ENCODE peak calls at places on chromosomes 3 and 15, in nine cellular contexts. One of them, this sample, is unnamed.

GRCh38 chr3:98021821-98022220 is 13.3 kb downstream of the GABRR3 start:
- DNase-seq in HFF-Myc: no peak
- DNase-seq in hepatocyte: peak; percentile 31
- DNase-seq in CD4-positive, alpha-beta T cell: no peak
- DNase-seq in MCF 10A: peak; percentile 33
- DNase-seq in activated CD8-positive, alpha-beta T cell treated with anti-CD3 and anti-CD28 coated beads for 36 hours: no peak
- DNase-seq in GM10248: no peak
- DNase-seq in endothelial cell: no peak
- DNase-seq in Calu3: no peak
- DNase-seq in this sample: peak; percentile 5

GRCh38 chr3:374459-374858 is 177.9 kb downstream of the CHL1 start:
- DNase-seq in HFF-Myc: no peak
- DNase-seq in hepatocyte: no peak
- DNase-seq in CD4-positive, alpha-beta T cell: no peak
- DNase-seq in MCF 10A: no peak
- DNase-seq in activated CD8-positive, alpha-beta T cell treated with anti-CD3 and anti-CD28 coated beads for 36 hours: no peak
- DNase-seq in GM10248: no peak
- DNase-seq in endothelial cell: no peak
- DNase-seq in Calu3: no peak
- DNase-seq in this sample: no peak

GRCh38 chr3:151067158-151067557 is 18.3 kb upstream of the MED12L start:
- DNase-seq in HFF-Myc: no peak
- DNase-seq in hepatocyte: no peak
- DNase-seq in CD4-positive, alpha-beta T cell: no peak
- DNase-seq in MCF 10A: peak; percentile 38
- DNase-seq in activated CD8-positive, alpha-beta T cell treated with anti-CD3 and anti-CD28 coated beads for 36 hours: peak; percentile 13
- DNase-seq in GM10248: peak; percentile 18
- DNase-seq in endothelial cell: no peak
- DNase-seq in Calu3: peak; percentile 39
- DNase-seq in this sample: no peak

GRCh38 chr3:147152476-147152875 is 253.9 kb downstream of the ZIC4 start:
- DNase-seq in HFF-Myc: no peak
- DNase-seq in hepatocyte: no peak
- DNase-seq in CD4-positive, alpha-beta T cell: no peak
- DNase-seq in MCF 10A: no peak
- DNase-seq in activated CD8-positive, alpha-beta T cell treated with anti-CD3 and anti-CD28 coated beads for 36 hours: no peak
- DNase-seq in GM10248: no peak
- DNase-seq in endothelial cell: no peak
- DNase-seq in Calu3: no peak
- DNase-seq in this sample: no peak

GRCh38 chr3:64251019-64251418 is 25.8 kb upstream of the PRICKLE2 start:
- DNase-seq in HFF-Myc: no peak
- DNase-seq in hepatocyte: no peak
- DNase-seq in CD4-positive, alpha-beta T cell: no peak
- DNase-seq in MCF 10A: no peak
- DNase-seq in activated CD8-positive, alpha-beta T cell treated with anti-CD3 and anti-CD28 coated beads for 36 hours: no peak
- DNase-seq in GM10248: no peak
- DNase-seq in endothelial cell: no peak
- DNase-seq in Calu3: no peak
- DNase-seq in this sample: no peak

GRCh38 chr3:83438177-83438576 is 1520.6 kb upstream of the CADM2 start:
- DNase-seq in HFF-Myc: no peak
- DNase-seq in hepatocyte: no peak
- DNase-seq in CD4-positive, alpha-beta T cell: no peak
- DNase-seq in MCF 10A: peak; percentile 4
- DNase-seq in activated CD8-positive, alpha-beta T cell treated with anti-CD3 and anti-CD28 coated beads for 36 hours: no peak
- DNase-seq in GM10248: no peak
- DNase-seq in endothelial cell: no peak
- DNase-seq in Calu3: no peak
- DNase-seq in this sample: no peak

GRCh38 chr3:71254658-71255057 is 328.9 kb downstream of the FOXP1 start:
- DNase-seq in HFF-Myc: no peak
- DNase-seq in hepatocyte: peak; percentile 39
- DNase-seq in CD4-positive, alpha-beta T cell: no peak
- DNase-seq in MCF 10A: peak; percentile 16
- DNase-seq in activated CD8-positive, alpha-beta T cell treated with anti-CD3 and anti-CD28 coated beads for 36 hours: no peak
- DNase-seq in GM10248: no peak
- DNase-seq in endothelial cell: no peak
- DNase-seq in Calu3: no peak
- DNase-seq in this sample: no peak

GRCh38 chr3:29064085-29064484 is 216.8 kb upstream of the RBMS3 start:
- DNase-seq in HFF-Myc: peak; percentile 87
- DNase-seq in hepatocyte: no peak
- DNase-seq in CD4-positive, alpha-beta T cell: no peak
- DNase-seq in MCF 10A: no peak
- DNase-seq in activated CD8-positive, alpha-beta T cell treated with anti-CD3 and anti-CD28 coated beads for 36 hours: no peak
- DNase-seq in GM10248: no peak
- DNase-seq in endothelial cell: no peak
- DNase-seq in Calu3: no peak
- DNase-seq in this sample: peak; percentile 42

GRCh38 chr3:172635588-172635987 is 75.3 kb downstream of the NCEH1 start:
- DNase-seq in HFF-Myc: no peak
- DNase-seq in hepatocyte: no peak
- DNase-seq in CD4-positive, alpha-beta T cell: no peak
- DNase-seq in MCF 10A: peak; percentile 40
- DNase-seq in activated CD8-positive, alpha-beta T cell treated with anti-CD3 and anti-CD28 coated beads for 36 hours: peak; percentile 30
- DNase-seq in GM10248: peak; percentile 73
- DNase-seq in endothelial cell: no peak
- DNase-seq in Calu3: peak; percentile 53
- DNase-seq in this sample: no peak

GRCh38 chr3:159455741-159456181 is 532.9 kb upstream of the IL12A start:
- DNase-seq in HFF-Myc: no peak
- DNase-seq in hepatocyte: no peak
- DNase-seq in CD4-positive, alpha-beta T cell: no peak
- DNase-seq in MCF 10A: no peak
- DNase-seq in activated CD8-positive, alpha-beta T cell treated with anti-CD3 and anti-CD28 coated beads for 36 hours: no peak
- DNase-seq in GM10248: no peak
- DNase-seq in endothelial cell: no peak
- DNase-seq in Calu3: no peak
- DNase-seq in this sample: no peak

GRCh38 chr3:115843206-115843605 is 219.9 kb downstream of the GAP43 start:
- DNase-seq in HFF-Myc: no peak
- DNase-seq in hepatocyte: peak; percentile 24
- DNase-seq in CD4-positive, alpha-beta T cell: no peak
- DNase-seq in MCF 10A: no peak
- DNase-seq in activated CD8-positive, alpha-beta T cell treated with anti-CD3 and anti-CD28 coated beads for 36 hours: no peak
- DNase-seq in GM10248: no peak
- DNase-seq in endothelial cell: no peak
- DNase-seq in Calu3: no peak
- DNase-seq in this sample: no peak

GRCh38 chr3:27559835-27560234 is 75.7 kb upstream of the SLC4A7 start:
- DNase-seq in HFF-Myc: no peak
- DNase-seq in hepatocyte: peak; percentile 17
- DNase-seq in CD4-positive, alpha-beta T cell: no peak
- DNase-seq in MCF 10A: peak; percentile 92
- DNase-seq in activated CD8-positive, alpha-beta T cell treated with anti-CD3 and anti-CD28 coated beads for 36 hours: no peak
- DNase-seq in GM10248: no peak
- DNase-seq in endothelial cell: no peak
- DNase-seq in Calu3: no peak
- DNase-seq in this sample: peak; percentile 66

GRCh38 chr3:197306374-197307086 is 8.1 kb upstream of the DLG1 start:
- DNase-seq in HFF-Myc: no peak
- DNase-seq in hepatocyte: peak; percentile 35
- DNase-seq in CD4-positive, alpha-beta T cell: no peak
- DNase-seq in MCF 10A: peak; percentile 66
- DNase-seq in activated CD8-positive, alpha-beta T cell treated with anti-CD3 and anti-CD28 coated beads for 36 hours: no peak
- DNase-seq in GM10248: no peak
- DNase-seq in endothelial cell: no peak
- DNase-seq in Calu3: no peak
- DNase-seq in this sample: no peak

GRCh38 chr3:171269557-171269956 is 190.6 kb downstream of the TNIK start:
- DNase-seq in HFF-Myc: no peak
- DNase-seq in hepatocyte: no peak
- DNase-seq in CD4-positive, alpha-beta T cell: no peak
- DNase-seq in MCF 10A: no peak
- DNase-seq in activated CD8-positive, alpha-beta T cell treated with anti-CD3 and anti-CD28 coated beads for 36 hours: no peak
- DNase-seq in GM10248: no peak
- DNase-seq in endothelial cell: no peak
- DNase-seq in Calu3: no peak
- DNase-seq in this sample: no peak

GRCh38 chr15:51681303-51681963 is at the start of gene SCG3:
- DNase-seq in HFF-Myc: peak; percentile 31
- DNase-seq in hepatocyte: peak; percentile 94
- DNase-seq in CD4-positive, alpha-beta T cell: peak; percentile 46
- DNase-seq in MCF 10A: peak; percentile 21
- DNase-seq in activated CD8-positive, alpha-beta T cell treated with anti-CD3 and anti-CD28 coated beads for 36 hours: peak; percentile 83
- DNase-seq in GM10248: peak; percentile 55
- DNase-seq in endothelial cell: peak; percentile 96
- DNase-seq in Calu3: peak; percentile 84
- DNase-seq in this sample: no peak

GRCh38 chr15:100349696-100350433 is 8.1 kb upstream of the ADAMTS17 start:
- DNase-seq in HFF-Myc: peak; percentile 22
- DNase-seq in hepatocyte: peak; percentile 94
- DNase-seq in CD4-positive, alpha-beta T cell: peak; percentile 73
- DNase-seq in MCF 10A: peak; percentile 93
- DNase-seq in activated CD8-positive, alpha-beta T cell treated with anti-CD3 and anti-CD28 coated beads for 36 hours: peak; percentile 90
- DNase-seq in GM10248: peak; percentile 77
- DNase-seq in endothelial cell: peak; percentile 96
- DNase-seq in Calu3: peak; percentile 98
- DNase-seq in this sample: peak; percentile 59
- TF ChIP-seq CTCF in HFF-Myc: peak; percentile 78
- TF ChIP-seq CTCF in hepatocyte: peak; percentile 93
- TF ChIP-seq CTCF in CD4-positive, alpha-beta T cell: peak; percentile 90
- TF ChIP-seq CTCF in MCF 10A: peak; percentile 78
- TF ChIP-seq CTCF in activated CD8-positive, alpha-beta T cell treated with anti-CD3 and anti-CD28 coated beads for 36 hours: peak; percentile 96
- TF ChIP-seq CTCF in GM10248: peak; percentile 81
- TF ChIP-seq CTCF in endothelial cell: peak; percentile 87
- TF ChIP-seq CTCF in Calu3: peak; percentile 70
- TF ChIP-seq CTCF in this sample: peak; percentile 98

GRCh38 chr3:2098398-2099027 is at the start of gene CNTN4:
- DNase-seq in HFF-Myc: no peak
- DNase-seq in hepatocyte: peak; percentile 96
- DNase-seq in CD4-positive, alpha-beta T cell: no peak
- DNase-seq in MCF 10A: no peak
- DNase-seq in activated CD8-positive, alpha-beta T cell treated with anti-CD3 and anti-CD28 coated beads for 36 hours: peak; percentile 14
- DNase-seq in GM10248: peak; percentile 56
- DNase-seq in endothelial cell: no peak
- DNase-seq in Calu3: no peak
- DNase-seq in this sample: no peak
- TF ChIP-seq CTCF in HFF-Myc: no peak
- TF ChIP-seq CTCF in hepatocyte: peak; percentile 29
- TF ChIP-seq CTCF in CD4-positive, alpha-beta T cell: no peak
- TF ChIP-seq CTCF in MCF 10A: no peak
- TF ChIP-seq CTCF in activated CD8-positive, alpha-beta T cell treated with anti-CD3 and anti-CD28 coated beads for 36 hours: no peak
- TF ChIP-seq CTCF in GM10248: no peak
- TF ChIP-seq CTCF in endothelial cell: no peak
- TF ChIP-seq CTCF in Calu3: no peak
- TF ChIP-seq CTCF in this sample: no peak

DNA sequence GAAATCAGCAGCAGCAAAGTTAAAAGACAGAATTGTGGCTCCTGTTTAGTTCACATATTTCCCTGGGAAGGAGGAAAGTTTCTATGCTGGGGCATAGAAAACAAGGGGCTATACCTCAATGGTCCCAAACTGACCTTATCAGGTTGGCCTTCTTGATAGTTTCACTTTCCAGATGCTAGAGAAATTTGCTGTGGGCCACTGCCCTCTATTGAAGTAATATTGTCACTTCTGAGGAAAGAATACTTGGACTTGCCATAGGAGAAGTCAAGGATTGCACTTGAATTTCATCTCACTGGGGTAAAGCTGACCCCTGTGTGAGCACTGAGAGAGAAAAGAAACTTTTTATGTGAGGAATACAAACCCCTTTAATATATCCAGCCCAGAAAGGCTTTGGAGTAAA is 49.3 kb upstream of the XCR1 start:
- DNase-seq in HFF-Myc: no peak
- DNase-seq in hepatocyte: no peak
- DNase-seq in CD4-positive, alpha-beta T cell: no peak
- DNase-seq in MCF 10A: peak; percentile 30
- DNase-seq in activated CD8-positive, alpha-beta T cell treated with anti-CD3 and anti-CD28 coated beads for 36 hours: no peak
- DNase-seq in GM10248: no peak
- DNase-seq in endothelial cell: no peak
- DNase-seq in Calu3: no peak
- DNase-seq in this sample: no peak
- TF ChIP-seq CTCF in HFF-Myc: no peak
- TF ChIP-seq CTCF in hepatocyte: peak; percentile 15
- TF ChIP-seq CTCF in CD4-positive, alpha-beta T cell: peak; percentile 21
- TF ChIP-seq CTCF in MCF 10A: peak; percentile 13
- TF ChIP-seq CTCF in activated CD8-positive, alpha-beta T cell treated with anti-CD3 and anti-CD28 coated beads for 36 hours: no peak
- TF ChIP-seq CTCF in GM10248: peak; percentile 43
- TF ChIP-seq CTCF in endothelial cell: no peak
- TF ChIP-seq CTCF in Calu3: no peak
- TF ChIP-seq CTCF in this sample: peak; percentile 37

DNA sequence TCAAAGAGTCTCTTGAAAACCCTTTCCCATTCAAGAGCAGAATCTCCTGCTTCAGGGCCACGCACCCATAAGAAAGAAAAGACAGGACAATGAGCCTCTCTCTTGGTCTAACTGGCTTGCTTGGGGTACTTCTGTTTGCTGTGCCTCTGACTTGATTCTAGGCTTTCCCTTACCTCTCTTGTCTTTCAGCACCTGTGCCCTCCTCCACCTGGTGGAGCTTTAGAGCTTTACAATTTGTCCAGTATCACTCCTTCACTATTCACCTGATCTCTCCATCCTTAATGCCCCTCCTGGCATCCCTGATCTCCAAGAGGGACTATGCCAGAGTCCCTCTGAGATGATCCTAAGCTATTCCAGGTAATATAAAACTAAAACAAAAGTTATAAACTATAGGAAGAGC is 252.6 kb downstream of the NTRK3 start:
- DNase-seq in HFF-Myc: no peak
- DNase-seq in hepatocyte: no peak
- DNase-seq in CD4-positive, alpha-beta T cell: no peak
- DNase-seq in MCF 10A: no peak
- DNase-seq in activated CD8-positive, alpha-beta T cell treated with anti-CD3 and anti-CD28 coated beads for 36 hours: no peak
- DNase-seq in GM10248: no peak
- DNase-seq in endothelial cell: no peak
- DNase-seq in Calu3: no peak
- DNase-seq in this sample: no peak
- TF ChIP-seq CTCF in HFF-Myc: no peak
- TF ChIP-seq CTCF in hepatocyte: no peak
- TF ChIP-seq CTCF in CD4-positive, alpha-beta T cell: no peak
- TF ChIP-seq CTCF in MCF 10A: no peak
- TF ChIP-seq CTCF in activated CD8-positive, alpha-beta T cell treated with anti-CD3 and anti-CD28 coated beads for 36 hours: no peak
- TF ChIP-seq CTCF in GM10248: no peak
- TF ChIP-seq CTCF in endothelial cell: no peak
- TF ChIP-seq CTCF in Calu3: no peak
- TF ChIP-seq CTCF in this sample: no peak

GRCh38 chr15:62253294-62253693 is 88.2 kb upstream of the C2CD4B start:
- DNase-seq in HFF-Myc: no peak
- DNase-seq in hepatocyte: no peak
- DNase-seq in CD4-positive, alpha-beta T cell: no peak
- DNase-seq in MCF 10A: no peak
- DNase-seq in activated CD8-positive, alpha-beta T cell treated with anti-CD3 and anti-CD28 coated beads for 36 hours: no peak
- DNase-seq in GM10248: no peak
- DNase-seq in endothelial cell: peak; percentile 34
- DNase-seq in Calu3: peak; percentile 49
- DNase-seq in this sample: no peak
- TF ChIP-seq CTCF in HFF-Myc: no peak
- TF ChIP-seq CTCF in hepatocyte: no peak
- TF ChIP-seq CTCF in CD4-positive, alpha-beta T cell: no peak
- TF ChIP-seq CTCF in MCF 10A: no peak
- TF ChIP-seq CTCF in activated CD8-positive, alpha-beta T cell treated with anti-CD3 and anti-CD28 coated beads for 36 hours: no peak
- TF ChIP-seq CTCF in GM10248: no peak
- TF ChIP-seq CTCF in endothelial cell: no peak
- TF ChIP-seq CTCF in Calu3: peak; percentile 37
- TF ChIP-seq CTCF in this sample: no peak

GRCh38 chr15:84108725-84109124 is 126.8 kb upstream of the GOLGA6L4 start:
- DNase-seq in HFF-Myc: no peak
- DNase-seq in hepatocyte: no peak
- DNase-seq in CD4-positive, alpha-beta T cell: no peak
- DNase-seq in MCF 10A: peak; percentile 30
- DNase-seq in activated CD8-positive, alpha-beta T cell treated with anti-CD3 and anti-CD28 coated beads for 36 hours: no peak
- DNase-seq in GM10248: no peak
- DNase-seq in endothelial cell: no peak
- DNase-seq in Calu3: no peak
- DNase-seq in this sample: no peak
- TF ChIP-seq CTCF in HFF-Myc: no peak
- TF ChIP-seq CTCF in hepatocyte: peak; percentile 36
- TF ChIP-seq CTCF in CD4-positive, alpha-beta T cell: no peak
- TF ChIP-seq CTCF in MCF 10A: no peak
- TF ChIP-seq CTCF in activated CD8-positive, alpha-beta T cell treated with anti-CD3 and anti-CD28 coated beads for 36 hours: no peak
- TF ChIP-seq CTCF in GM10248: no peak
- TF ChIP-seq CTCF in endothelial cell: peak; percentile 35
- TF ChIP-seq CTCF in Calu3: no peak
- TF ChIP-seq CTCF in this sample: no peak